ENCODE peak calls at places on chromosomes 4 and X, in four cellular contexts. E, Y, N and J are unnamed samples.

GRCh38 chr4:53943345-53944085 is 120.9 kb downstream of the CHIC2 start:
- DNase-seq in Y (peak; percentile 9), E (peak; percentile 82), N (no peak), J (no peak)

GRCh38 chr4:151143162-151143561 is 43.7 kb downstream of the RPS3A start:
- DNase-seq in Y (no peak), N (no peak), E (peak; percentile 40), J (no peak)

GRCh38 chrX:119145241-119145653 is 17.6 kb upstream of the KIAA1210 start:
- DNase-seq in E (peak; percentile 39), Y (peak; percentile 37), N (no peak), J (no peak)

GRCh38 chr4:129064717-129065116 is 28.6 kb downstream of the SCLT1 start:
- DNase-seq in Y (no peak), N (no peak), E (peak; percentile 76), J (no peak)

GRCh38 chr4:1723131-1723801 is 1.9 kb downstream of the TACC3 start:
- DNase-seq in Y (no peak), E (no peak), N (no peak), J (no peak)

GRCh38 chrX:65537229-65537628 is 2.6 kb upstream of the LAS1L start:
- DNase-seq in Y (no peak), E (peak; percentile 10), N (no peak), J (no peak)

GRCh38 chrX:141375011-141375730 is 132.9 kb upstream of the SPANXC start:
- DNase-seq in E (peak; percentile 36), N (no peak), Y (no peak), J (no peak)

GRCh38 chr4:87527446-87528240 is 1.5 kb downstream of the SPARCL1 start:
- DNase-seq in E (peak; percentile 42), N (no peak), Y (no peak), J (no peak)

GRCh38 chrX:141220342-141221008 is 21.8 kb downstream of the SPANXC start:
- DNase-seq in Y (peak; percentile 50), E (peak; percentile 75), N (no peak), J (no peak)

GRCh38 chr4:107034091-107034698 is 1.9 kb downstream of the DKK2 start:
- DNase-seq in Y (peak; percentile 40), N (peak; percentile 77), E (peak; percentile 23), J (no peak)

GRCh38 chrX:72142094-72142843 is 10.6 kb upstream of the RTL5 start:
- DNase-seq in Y (no peak), N (peak; percentile 54), E (no peak), J (no peak)

GRCh38 chrX:70470850-70471289 is 26.2 kb downstream of the DLG3 start:
- DNase-seq in N (no peak), Y (no peak), E (no peak), J (peak; percentile 5)

GRCh38 chr4:77305766-77306165 is 148.8 kb downstream of the CCNG2 start:
- DNase-seq in E (no peak), N (no peak), Y (no peak), J (no peak)

GRCh38 chr4:86934147-86934771 is 552 bp upstream of the AFF1 start:
- DNase-seq in E (no peak), N (peak; percentile 25), Y (no peak), J (no peak)

GRCh38 chrX:20217279-20217678 is 49.4 kb downstream of the RPS6KA3 start:
- DNase-seq in Y (peak; percentile 37), N (no peak), E (peak; percentile 79), J (no peak)

GRCh38 chrX:13721371-13721770 is 13.0 kb downstream of the TRAPPC2 start:
- DNase-seq in Y (no peak), E (no peak), N (no peak), J (no peak)

GRCh38 chr4:76969941-76970529 is 20.5 kb downstream of the SEPTIN11 start:
- DNase-seq in N (no peak), Y (no peak), E (no peak), J (no peak)

GRCh38 chr4:105399535-105400161 is 74.2 kb downstream of the PPA2 start:
- DNase-seq in N (no peak), Y (peak; percentile 13), E (peak; percentile 91), J (no peak)

GRCh38 chrX:49184294-49185061 is 1.7 kb downstream of the PRICKLE3 start:
- DNase-seq in Y (peak; percentile 95), N (no peak), E (peak; percentile 93), J (peak; percentile 38)

GRCh38 chr4:6404611-6405416 is 67.6 kb downstream of the PPP2R2C start:
- DNase-seq in E (no peak), N (peak; percentile 61), Y (no peak), J (no peak)

GRCh38 chr4:11799182-11799581 is 370.5 kb upstream of the HS3ST1 start:
- DNase-seq in Y (no peak), E (no peak), N (no peak), J (no peak)

GRCh38 chrX:57366430-57366829 is 79.9 kb downstream of the FAAH2 start:
- DNase-seq in E (no peak), N (no peak), Y (no peak), J (no peak)

DNA sequence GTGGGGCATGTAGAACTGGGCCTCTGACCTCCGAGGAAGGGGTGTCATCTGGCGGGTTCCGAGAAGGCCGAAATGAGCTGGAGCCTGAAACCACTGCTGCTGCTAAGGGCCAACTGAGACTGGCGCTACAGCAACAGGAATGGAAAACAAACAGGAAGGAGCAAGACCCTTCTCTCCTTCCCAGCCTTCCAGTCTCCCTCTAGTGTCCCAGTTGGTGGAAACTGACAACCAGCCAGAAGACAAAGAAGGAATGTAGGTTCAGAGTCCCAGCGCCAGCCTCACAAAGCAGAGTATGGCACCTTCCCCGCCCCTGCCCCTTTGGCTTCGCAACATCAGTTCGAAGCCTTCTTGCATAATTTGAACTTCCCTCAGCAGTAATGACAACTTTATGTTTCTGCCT is 24.4 kb upstream of the PDZD4 start:
- DNase-seq in E (no peak), Y (no peak), N (no peak), J (no peak)
- TF ChIP-seq CTCF in E (no peak), Y (no peak), N (no peak), J (no peak)

GRCh38 chrX:38327775-38328081 is 419 bp upstream of the RPGR start:
- DNase-seq in E (no peak), Y (no peak), N (no peak), J (no peak)

GRCh38 chrX:38326086-38326485 is 1.2 kb downstream of the RPGR start:
- DNase-seq in N (no peak), E (no peak), Y (no peak), J (no peak)

GRCh38 chrX:38332505-38332904 is 5.2 kb upstream of the RPGR start:
- DNase-seq in Y (no peak), E (no peak), N (no peak), J (no peak)

GRCh38 chrX:38327007-38327774 is at the start of gene RPGR:
- DNase-seq in N (peak; percentile 91), E (peak; percentile 95), Y (peak; percentile 96), J (peak; percentile 88)
- TF ChIP-seq CTCF in N (peak; percentile 71), E (peak; percentile 82), Y (peak; percentile 66), J (peak; percentile 74)

GRCh38 chrX:2503591-2504500 is 3.1 kb upstream of the DHRSX start:
- DNase-seq in Y (no peak), E (no peak), N (no peak), J (no peak)

GRCh38 chrX:2502120-2502667 is 1.4 kb upstream of the DHRSX start:
- DNase-seq in Y (no peak), E (no peak), N (no peak), J (no peak)

GRCh38 chrX:2502668-2503519 is 2.1 kb upstream of the DHRSX start:
- DNase-seq in N (no peak), Y (peak; percentile 89), E (peak; percentile 43), J (no peak)

GRCh38 chrX:2507904-2508630 is 7.3 kb upstream of the DHRSX start:
- DNase-seq in E (no peak), Y (no peak), N (no peak), J (no peak)

DNA sequence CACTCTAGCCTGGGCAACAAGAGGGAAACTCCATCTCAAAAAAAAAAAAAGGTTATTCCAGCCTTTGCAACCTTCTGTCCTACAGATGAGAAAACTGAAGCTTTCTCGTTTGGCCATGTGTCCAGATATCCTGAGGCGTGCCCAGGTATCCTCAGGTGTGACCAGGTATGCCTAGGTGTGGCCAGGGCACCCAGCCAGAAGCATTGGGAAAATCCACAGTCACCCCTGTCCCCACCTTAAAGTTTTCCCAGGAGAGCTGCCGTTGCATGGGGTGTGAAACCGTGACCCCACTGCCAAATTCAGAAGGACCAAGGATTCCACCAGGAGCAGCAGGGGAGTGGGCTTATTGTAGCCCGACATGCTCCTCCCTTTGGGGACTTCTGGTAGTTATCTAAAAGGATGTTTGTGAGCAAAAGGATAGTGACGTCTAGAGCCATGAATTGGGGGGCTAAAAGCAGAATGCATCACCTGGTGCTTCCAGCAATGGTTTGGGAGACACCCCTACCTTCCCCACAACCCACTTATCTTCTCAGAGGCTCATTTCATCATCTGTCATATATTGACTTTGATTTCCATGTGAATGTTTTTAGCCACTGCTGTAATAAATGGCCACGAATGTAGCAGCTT is 4.0 kb upstream of the DHRSX start:
- DNase-seq in Y (no peak), E (no peak), N (no peak), J (no peak)
- TF ChIP-seq CTCF in Y (no peak), E (no peak), N (no peak), J (no peak)

GRCh38 chrX:74371823-74372222 is 49.5 kb upstream of the SLC16A2 start:
- DNase-seq in Y (no peak), N (no peak), E (no peak), J (no peak)
- TF ChIP-seq CTCF in Y (no peak), N (no peak), E (no peak), J (no peak)